ENCODE peak calls at places on chromosomes 7 and 10, in five cellular contexts. K, T, W, X and U are unnamed samples.

GRCh38 chr10:59234814-59235429 is 58.5 kb downstream of the PHYHIPL start:
- DNase-seq in K (peak), T (peak), W (no peak), X (no peak), U (peak)

GRCh38 chr10:95394161-95394880 is 103.5 kb upstream of the PDLIM1 start:
- DNase-seq in K (peak), T (no peak), W (no peak), X (no peak), U (no peak)

GRCh38 chr7:3464900-3465622 is 164.0 kb downstream of the SDK1 start:
- DNase-seq in K (no peak), T (no peak), W (no peak), X (no peak), U (no peak)

GRCh38 chr7:80764132-80764531 is 125.7 kb downstream of the CD36 start:
- DNase-seq in K (no peak), T (no peak), W (no peak), X (peak), U (no peak)

GRCh38 chr10:114507449-114507848 is 103.1 kb upstream of the AFAP1L2 start:
- DNase-seq in K (peak), T (peak), W (no peak), X (no peak), U (peak)

GRCh38 chr10:12703141-12703540 is 298.4 kb downstream of the CCDC3 start:
- DNase-seq in K (no peak), T (no peak), W (no peak), X (no peak), U (no peak)

GRCh38 chr10:44012921-44013320 is 364.2 kb upstream of the ZNF32 start:
- DNase-seq in K (no peak), T (no peak), W (no peak), X (no peak), U (no peak)

GRCh38 chr7:105122619-105123018 is 108.6 kb downstream of the KMT2E start:
- DNase-seq in K (no peak), T (no peak), W (no peak), X (no peak), U (no peak)

GRCh38 chr10:98425511-98426352 is 10.8 kb upstream of the PYROXD2 start:
- DNase-seq in K (peak), T (peak), W (no peak), X (peak), U (no peak)

GRCh38 chr10:31133628-31134302 is 102.1 kb upstream of the ZNF438 start:
- DNase-seq in K (peak), T (peak), W (peak), X (peak), U (no peak)